ENCODE peak calls at places on chromosomes 4 and X, in seven cellular contexts. W is NCI-H1092 treated with DMSO at 0.1 percent for 48 hours; U is pulmonary artery endothelial cell; C is effector CD4-positive, alpha-beta T cell; H is activated CD4-positive, alpha-beta T cell treated with anti-CD3 and anti-CD28 coated beads for 1 hour; N is NCI-H510A; K is ACHN. X is an unnamed sample.

GRCh38 chr4:55116450-55116849 is 8.9 kb downstream of the KDR start:
- DNase-seq in K (no peak), U (no peak), H (no peak), W (no peak), N (no peak), C (no peak), X (no peak)

GRCh38 chr4:28211714-28212470 is 1351.3 kb downstream of the STIM2 start:
- DNase-seq in U (no peak), C (no peak), N (no peak), K (no peak), H (no peak), W (no peak), X (no peak)

GRCh38 chr4:80454561-80454960 is 119.0 kb downstream of the CFAP299 start:
- DNase-seq in N (no peak), C (no peak), H (no peak), K (no peak), W (no peak), U (no peak), X (no peak)

GRCh38 chrX:68462653-68463052 is 29.4 kb upstream of the OPHN1 start:
- DNase-seq in N (no peak), C (no peak), H (no peak), U (no peak), K (peak), W (peak), X (no peak)

GRCh38 chr4:6986067-6986780 is 56.9 kb upstream of the TADA2B start:
- DNase-seq in N (no peak), K (peak), U (no peak), W (peak), H (no peak), C (no peak), X (peak)

GRCh38 chr4:71411976-71412375 is 73.2 kb downstream of the SLC4A4 start:
- DNase-seq in N (no peak), H (no peak), K (no peak), C (no peak), W (no peak), U (no peak), X (no peak)

GRCh38 chr4:38735870-38736269 is 46.9 kb downstream of the TLR10 start:
- DNase-seq in W (no peak), K (no peak), U (no peak), C (no peak), H (no peak), N (no peak), X (no peak)

GRCh38 chr4:153785830-153786721 is 2.8 kb downstream of the SFRP2 start:
- DNase-seq in W (no peak), C (no peak), H (no peak), K (peak), N (no peak), U (no peak), X (no peak)

GRCh38 chr4:186915816-186916215 is 192.2 kb upstream of the FAT1 start:
- DNase-seq in U (no peak), C (no peak), N (no peak), H (no peak), W (no peak), K (no peak), X (no peak)

GRCh38 chr4:144820706-144821105 is 174.8 kb downstream of the HHIP start:
- DNase-seq in C (no peak), U (no peak), K (no peak), H (no peak), W (no peak), N (no peak), X (no peak)